ENCODE peak calls at places on chromosomes 4 and X, in seven cellular contexts. S, Q, H, T, E, F and M are unnamed samples.

GRCh38 chr4:128159967-128160366 is 98.9 kb downstream of the LARP1B start:
- DNase-seq in S (peak), Q (peak), T (peak), F (peak), H (peak), E (no peak), M (no peak)

GRCh38 chr4:38279650-38280322 is 319.6 kb downstream of the PTTG2 start:
- DNase-seq in H (no peak), T (no peak), S (no peak), Q (no peak), E (no peak), F (no peak), M (no peak)

GRCh38 chr4:7043521-7044414 is 596 bp downstream of the TADA2B start:
- DNase-seq in H (no peak), Q (peak), T (peak), E (peak), F (peak), S (peak), M (no peak)

GRCh38 chrX:119406739-119407138 is 7.6 kb downstream of the SLC25A43 start:
- DNase-seq in Q (no peak), E (no peak), F (peak), H (no peak), S (no peak), T (peak), M (no peak)

GRCh38 chr4:107896158-107896645 is 35.1 kb upstream of the CYP2U1 start:
- DNase-seq in H (peak), Q (peak), E (no peak), T (peak), F (peak), S (peak), M (peak)

GRCh38 chr4:177228599-177228998 is 81.1 kb upstream of the NEIL3 start:
- DNase-seq in E (no peak), F (no peak), T (no peak), S (no peak), H (no peak), Q (no peak), M (no peak)

GRCh38 chr4:149605601-149606378 is 209.9 kb downstream of the IQCM start:
- DNase-seq in T (peak), H (peak), S (no peak), F (peak), Q (peak), E (no peak), M (no peak)

GRCh38 chr4:118738999-118739690 is 54.0 kb downstream of the METTL14 start:
- DNase-seq in E (no peak), T (no peak), Q (no peak), F (peak), H (no peak), S (no peak), M (no peak)

GRCh38 chr4:124807421-124807820 is 94.9 kb upstream of the ANKRD50 start:
- DNase-seq in Q (no peak), E (no peak), S (no peak), T (no peak), F (no peak), H (no peak), M (no peak)

GRCh38 chrX:39577976-39578962 is 519.5 kb downstream of the BCOR start:
- DNase-seq in F (no peak), T (peak), H (no peak), E (peak), Q (no peak), S (peak), M (no peak)

GRCh38 chr4:67332627-67333026 is 212.7 kb downstream of the CENPC start:
- DNase-seq in Q (no peak), F (no peak), H (no peak), S (no peak), T (peak), E (no peak), M (no peak)

GRCh38 chr4:99002274-99002673 is 6.8 kb downstream of the METAP1 start:
- DNase-seq in T (no peak), Q (no peak), H (no peak), S (no peak), E (no peak), F (no peak), M (no peak)

GRCh38 chrX:119688856-119689455 is 4.0 kb downstream of the SEPTIN6 start:
- DNase-seq in E (no peak), H (no peak), Q (no peak), F (no peak), S (no peak), T (no peak), M (no peak)

GRCh38 chrX:49165901-49166881 is 3.6 kb downstream of the MAGIX start:
- DNase-seq in S (peak), F (peak), T (peak), H (no peak), E (peak), Q (peak), M (no peak)
- TF ChIP-seq CTCF in S (no peak), F (no peak), T (no peak), H (no peak), E (no peak), Q (peak), M (peak)

GRCh38 chr4:155207534-155208257 is 740 bp upstream of the NPY2R start:
- DNase-seq in S (no peak), E (no peak), F (peak), T (peak), Q (peak), H (no peak), M (no peak)

GRCh38 chr4:155208258-155209054 is at the start of gene NPY2R:
- DNase-seq in H (no peak), S (no peak), T (no peak), E (no peak), Q (no peak), F (no peak), M (no peak)
- H3K4me3 ChIP-seq in H (no peak), S (peak), T (peak), E (no peak), Q (peak), F (no peak), M (no peak)

GRCh38 chrX:31420711-31421151 is 348.9 kb upstream of the FTHL17 start:
- DNase-seq in E (no peak), T (peak), F (no peak), Q (no peak), S (peak), H (no peak), M (peak)
- TF ChIP-seq CTCF in E (no peak), T (no peak), F (no peak), Q (no peak), S (no peak), H (no peak), M (no peak)

GRCh38 chr4:4226606-4227438 is at the start of gene OTOP1:
- DNase-seq in F (no peak), T (no peak), S (no peak), Q (no peak), H (no peak), E (no peak), M (no peak)
- H3K4me3 ChIP-seq in F (no peak), T (no peak), S (no peak), Q (no peak), H (no peak), E (no peak), M (no peak)